ENCODE peak calls at places on chromosomes 6 and 20, in nine cellular contexts. R, L, U, B, E, N, P, H and F are unnamed samples.

GRCh38 chr20:46044896-46045295 is 15.9 kb downstream of the SLC12A5 start:
- DNase-seq in L (no peak), N (no peak), U (no peak), B (no peak), R (no peak), H (no peak), P (peak), E (no peak), F (no peak)

GRCh38 chr6:123904228-123904627 is 100.6 kb downstream of the NKAIN2 start:
- DNase-seq in B (no peak), N (no peak), E (no peak), L (no peak), R (no peak), H (no peak), U (no peak), P (no peak), F (no peak)

GRCh38 chr6:108587258-108588059 is 26.7 kb downstream of the FOXO3 start:
- DNase-seq in P (peak), B (no peak), R (no peak), L (no peak), E (no peak), N (no peak), U (no peak), H (peak), F (peak)

GRCh38 chr6:126180585-126180984 is 159.3 kb upstream of the CENPW start:
- DNase-seq in E (peak), R (peak), H (no peak), P (no peak), L (no peak), U (no peak), N (no peak), B (no peak), F (peak)

GRCh38 chr6:54493138-54493537 is 184.9 kb downstream of the TINAG start:
- DNase-seq in H (no peak), R (no peak), B (no peak), L (no peak), N (no peak), U (no peak), P (peak), E (no peak), F (peak)

GRCh38 chr20:22942742-22943141 is 92.4 kb upstream of the SSTR4 start:
- DNase-seq in U (no peak), N (no peak), H (no peak), R (no peak), L (no peak), B (no peak), E (no peak), P (no peak), F (no peak)

GRCh38 chr6:129932321-129932720 is 71.2 kb upstream of the TMEM244 start:
- DNase-seq in R (no peak), B (no peak), P (no peak), U (no peak), L (no peak), N (no peak), H (no peak), E (no peak), F (no peak)

GRCh38 chr6:116397960-116398359 is 27.2 kb downstream of the DSE start:
- DNase-seq in N (no peak), P (no peak), R (no peak), L (no peak), U (no peak), E (no peak), B (no peak), H (no peak), F (no peak)

GRCh38 chr20:32902456-32903420 is 44.0 kb downstream of the EFCAB8 start:
- DNase-seq in L (peak), R (peak), B (peak), U (peak), H (peak), N (peak), P (peak), E (peak), F (peak)

GRCh38 chr6:75201076-75201475 is 4.8 kb downstream of the COL12A1 start:
- DNase-seq in L (no peak), U (no peak), H (no peak), P (peak), R (no peak), E (no peak), B (no peak), N (no peak), F (no peak)